ENCODE peak calls at places on chromosomes 6 and 20, in seven cellular contexts. Z, B, U, J, T, Q and G are unnamed samples.

GRCh38 chr6:156948807-156949206 is 171.6 kb downstream of the ARID1B start:
- DNase-seq in Z (peak; percentile 41), B (no peak), U (peak; percentile 83), J (peak; percentile 35), T (peak; percentile 19), Q (no peak), G (no peak)

GRCh38 chr6:10163159-10163962 is 251.5 kb downstream of the TFAP2A start:
- DNase-seq in Z (no peak), B (no peak), U (no peak), J (peak; percentile 35), T (no peak), Q (no peak), G (peak; percentile 80)

GRCh38 chr6:372336-372911 is 19.1 kb upstream of the IRF4 start:
- DNase-seq in Z (no peak), B (no peak), U (no peak), J (peak; percentile 10), T (peak; percentile 68), Q (no peak), G (no peak)

GRCh38 chr6:42974919-42975505 is 4.0 kb downstream of the PEX6 start:
- DNase-seq in Z (no peak), B (no peak), U (no peak), J (no peak), T (no peak), Q (no peak), G (no peak)

GRCh38 chr6:14665827-14666724 is 548.5 kb downstream of the CD83 start:
- DNase-seq in Z (no peak), B (no peak), U (peak; percentile 99), J (peak; percentile 32), T (peak; percentile 53), Q (no peak), G (peak; percentile 79)

GRCh38 chr6:20708367-20709124 is 174.3 kb downstream of the CDKAL1 start:
- DNase-seq in Z (no peak), B (no peak), U (no peak), J (no peak), T (no peak), Q (no peak), G (no peak)

GRCh38 chr6:32177182-32177787 is 920 bp upstream of the RNF5 start:
- DNase-seq in Z (no peak), B (peak; percentile 53), U (no peak), J (peak; percentile 76), T (no peak), Q (peak; percentile 55), G (no peak)

GRCh38 chr6:108699290-108700041 is 138.7 kb downstream of the FOXO3 start:
- DNase-seq in Z (no peak), B (no peak), U (no peak), J (peak; percentile 50), T (no peak), Q (no peak), G (no peak)

GRCh38 chr6:85516168-85516567 is 66.3 kb downstream of the NT5E start:
- DNase-seq in Z (no peak), B (no peak), U (peak; percentile 31), J (no peak), T (no peak), Q (no peak), G (peak; percentile 75)

GRCh38 chr20:54645445-54646155 is 170.2 kb downstream of the DOK5 start:
- DNase-seq in Z (no peak), B (no peak), U (no peak), J (no peak), T (no peak), Q (no peak), G (no peak)

GRCh38 chr20:23270427-23270911 is 80.1 kb upstream of the NXT1 start:
- DNase-seq in Z (no peak), B (no peak), U (peak; percentile 22), J (peak; percentile 66), T (no peak), Q (no peak), G (no peak)

GRCh38 chr6:31636698-31637596 is 15.5 kb downstream of the BAG6 start:
- DNase-seq in Z (no peak), B (no peak), U (peak; percentile 27), J (no peak), T (no peak), Q (no peak), G (no peak)

GRCh38 chr6:70479236-70479635 is 65.9 kb downstream of the FAM135A start:
- DNase-seq in Z (no peak), B (no peak), U (no peak), J (peak; percentile 30), T (no peak), Q (no peak), G (no peak)

GRCh38 chr6:71460933-71461332 is 172.3 kb downstream of the OGFRL1 start:
- DNase-seq in Z (no peak), B (peak; percentile 13), U (peak; percentile 66), J (no peak), T (no peak), Q (no peak), G (no peak)

GRCh38 chr6:112251170-112251945 is 3.0 kb downstream of the LAMA4 start:
- DNase-seq in Z (no peak), B (no peak), U (peak; percentile 83), J (no peak), T (no peak), Q (no peak), G (peak; percentile 94)

GRCh38 chr6:36692220-36692619 is 5.4 kb upstream of the RAB44 start:
- DNase-seq in Z (no peak), B (no peak), U (no peak), J (no peak), T (peak; percentile 85), Q (peak; percentile 57), G (no peak)

GRCh38 chr6:33914519-33915120 is 110.8 kb upstream of the MLN start:
- DNase-seq in Z (no peak), B (no peak), U (no peak), J (no peak), T (peak; percentile 11), Q (peak; percentile 67), G (no peak)

GRCh38 chr6:44503471-44503870 is 116.0 kb downstream of the CDC5L start:
- DNase-seq in Z (no peak), B (no peak), U (no peak), J (no peak), T (no peak), Q (no peak), G (no peak)
- H3K9me2 ChIP-seq in Z (no peaks in the 10 kb centered on the region), B (no peaks in the 10 kb centered on the region), U (no peaks in the 10 kb centered on the region), J (no peaks in the 10 kb centered on the region), T (no peaks in the 10 kb centered on the region), Q (no peaks in the 10 kb centered on the region), G (no peaks in the 10 kb centered on the region)

GRCh38 chr20:62716198-62716940 is 7.7 kb downstream of the NTSR1 start:
- DNase-seq in Z (no peak), B (no peak), U (peak; percentile 18), J (no peak), T (no peak), Q (no peak), G (no peak)
- H3K27ac ChIP-seq in Z (peak overlapping the region; percentile 18), B (no peak overlapping the region), U (no peak overlapping the region), J (no peak overlapping the region), T (no peak overlapping the region), Q (no peak overlapping the region), G (no peak overlapping the region)

GRCh38 chr6:159716247-159717086 is 10.8 kb upstream of the WTAP start:
- DNase-seq in Z (no peak), B (no peak), U (peak; percentile 98), J (peak; percentile 59), T (no peak), Q (no peak), G (peak; percentile 69)
- H3K4me2 ChIP-seq in Z (no peak overlapping the region), B (no peak overlapping the region), U (peak overlapping the region; percentile 57), J (peak overlapping the region; percentile 33), T (no peak overlapping the region), Q (no peak overlapping the region), G (no peak overlapping the region)

DNA sequence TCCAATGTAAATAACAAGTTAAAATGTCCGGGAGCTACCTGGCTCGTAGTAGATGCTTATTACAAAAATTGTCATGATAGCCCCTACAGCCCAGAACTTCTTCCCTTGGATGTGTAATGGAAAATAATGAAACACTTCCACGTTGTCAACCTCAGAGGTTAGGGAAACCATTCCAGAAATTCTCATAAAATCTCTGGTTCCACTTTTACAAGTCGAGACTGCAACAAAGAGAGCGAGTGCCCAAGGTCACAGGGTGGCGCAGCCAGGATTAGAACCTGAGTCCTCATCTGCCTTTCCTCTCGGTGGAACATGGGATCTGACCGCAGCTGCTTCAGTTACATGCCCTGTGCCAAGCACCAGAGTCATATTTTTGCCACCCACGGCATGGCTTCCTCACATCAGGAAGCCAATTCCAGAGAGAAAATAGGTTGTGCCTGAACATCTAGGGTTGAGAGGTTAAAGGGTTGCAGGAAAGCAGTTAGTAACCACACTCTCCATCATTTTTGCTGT is 157.6 kb downstream of the SOBP start:
- DNase-seq in Z (no peak), B (no peak), U (no peak), J (no peak), T (no peak), Q (no peak), G (no peak)
- H3K9me2 ChIP-seq in Z (no peaks in the 10 kb centered on the region), B (no peaks in the 10 kb centered on the region), U (no peaks in the 10 kb centered on the region), J (no peaks in the 10 kb centered on the region), T (no peaks in the 10 kb centered on the region), Q (no peaks in the 10 kb centered on the region), G (no peaks in the 10 kb centered on the region)

GRCh38 chr20:52948491-52948890 is 23.7 kb upstream of the TSHZ2 start:
- DNase-seq in Z (no peak), B (no peak), U (no peak), J (no peak), T (no peak), Q (no peak), G (no peak)
- H3K27ac ChIP-seq in Z (no peak overlapping the region), B (no peak overlapping the region), U (no peak overlapping the region), J (no peak overlapping the region), T (no peak overlapping the region), Q (no peak overlapping the region), G (no peak overlapping the region)

DNA sequence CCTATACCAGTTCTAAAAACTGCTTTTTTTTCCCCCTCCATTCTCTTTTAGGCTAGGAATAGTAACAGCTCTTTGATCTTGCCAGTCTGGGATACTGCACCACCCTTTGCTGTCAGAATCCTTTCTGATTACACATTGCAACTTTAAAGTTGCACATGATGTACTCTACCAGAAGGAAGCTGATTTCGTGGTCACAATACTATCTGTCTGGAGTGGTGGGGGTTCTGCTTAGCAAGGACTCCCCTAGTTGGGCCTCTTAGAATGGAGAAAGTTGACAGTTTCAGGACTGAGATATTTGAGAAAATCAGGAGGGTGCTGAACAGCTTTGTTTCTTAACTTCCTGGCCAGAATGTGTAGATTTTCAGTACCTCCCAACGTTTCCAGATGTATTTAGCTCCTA is 88.2 kb upstream of the ELOVL5 start:
- DNase-seq in Z (no peak), B (peak; percentile 33), U (peak; percentile 45), J (peak; percentile 16), T (no peak), Q (no peak), G (no peak)
- H3K4me2 ChIP-seq in Z (no peak overlapping the region), B (peak overlapping the region; percentile 64), U (peak overlapping the region; percentile 27), J (peak overlapping the region; percentile 5), T (no peak overlapping the region), Q (no peak overlapping the region), G (no peak overlapping the region)

GRCh38 chr6:64904616-64905015 is 802.4 kb downstream of the EYS start:
- DNase-seq in Z (no peak), B (no peak), U (no peak), J (no peak), T (no peak), Q (no peak), G (no peak)
- H3K9me2 ChIP-seq in Z (no peaks in the 10 kb centered on the region), B (no peaks in the 10 kb centered on the region), U (no peaks in the 10 kb centered on the region), J (no peaks in the 10 kb centered on the region), T (no peaks in the 10 kb centered on the region), Q (no peaks in the 10 kb centered on the region), G (no peaks in the 10 kb centered on the region)

GRCh38 chr20:47603260-47603659 is 101.6 kb downstream of the NCOA3 start:
- DNase-seq in Z (no peak), B (no peak), U (no peak), J (no peak), T (no peak), Q (no peak), G (no peak)
- H3K27ac ChIP-seq in Z (no peak overlapping the region), B (no peak overlapping the region), U (no peak overlapping the region), J (no peak overlapping the region), T (no peak overlapping the region), Q (no peak overlapping the region), G (no peak overlapping the region)